ENCODE peak calls at places on chromosomes 6 and 20, in seven cellular contexts. O is mesothelial cell of epicardium, H is NCI-H748 treated with DMSO at 0.1 percent for 48 hours, A is heart left ventricle, K is AG08395, D is cardiac muscle cell, J is foreskin fibroblast. U is an unnamed sample.

GRCh38 chr6:132410840-132411239 is 9.6 kb upstream of the MOXD1 start:
- DNase-seq in D (no peak), H (no peak), K (no peak), A (no peak), J (no peak), O (no peak), U (no peak)

GRCh38 chr6:89034586-89035251 is 45.8 kb upstream of the PNRC1 start:
- DNase-seq in H (no peak), O (no peak), J (peak), K (peak), A (no peak), D (peak), U (peak)

GRCh38 chr6:82818727-82819126 is 246.9 kb downstream of the UBE3D start:
- DNase-seq in O (no peak), J (peak), A (no peak), D (peak), K (peak), H (no peak), U (no peak)

GRCh38 chr6:156423075-156423474 is 354.1 kb upstream of the ARID1B start:
- DNase-seq in K (no peak), A (no peak), H (no peak), O (no peak), D (peak), J (no peak), U (no peak)

GRCh38 chr20:48275737-48276342 is 490.6 kb upstream of the SULF2 start:
- DNase-seq in O (no peak), A (no peak), H (no peak), K (no peak), J (no peak), D (peak), U (no peak)

GRCh38 chr20:1702855-1703254 is 45.3 kb upstream of the SIRPG start:
- DNase-seq in J (no peak), A (no peak), D (no peak), O (no peak), H (no peak), K (no peak), U (no peak)

GRCh38 chr6:98590957-98591356 is 243.4 kb upstream of the POU3F2 start:
- DNase-seq in H (no peak), J (no peak), A (no peak), K (no peak), D (no peak), O (no peak), U (no peak)

GRCh38 chr20:49385471-49385870 is 97.0 kb downstream of the KCNB1 start:
- DNase-seq in O (no peak), K (peak), D (peak), J (peak), A (no peak), H (no peak), U (peak)

GRCh38 chr20:58706975-58707681 is 14.5 kb downstream of the NPEPL1 start:
- DNase-seq in H (no peak), O (peak), K (no peak), A (peak), J (no peak), D (no peak), U (no peak)

GRCh38 chr6:28165566-28165965 is 23.9 kb downstream of the ZKSCAN8 start:
- DNase-seq in H (no peak), A (no peak), D (no peak), J (no peak), O (no peak), K (no peak), U (no peak)

GRCh38 chr20:14921546-14921945 is 584.1 kb upstream of the FLRT3 start:
- DNase-seq in K (peak), H (no peak), J (peak), O (no peak), D (no peak), A (no peak), U (no peak)

GRCh38 chr20:11880694-11881093 is 37.0 kb upstream of the BTBD3 start:
- DNase-seq in K (no peak), D (no peak), H (no peak), O (no peak), A (no peak), J (no peak), U (no peak)

GRCh38 chr6:106309766-106310373 is 15.7 kb downstream of the ATG5 start:
- DNase-seq in H (no peak), O (no peak), J (peak), A (no peak), D (peak), K (peak), U (no peak)

GRCh38 chr20:50726955-50727791 is 4.2 kb upstream of the PARD6B start:
- DNase-seq in K (no peak), J (peak), O (no peak), H (no peak), D (no peak), A (no peak), U (no peak)

GRCh38 chr20:17859616-17860232 is 108.9 kb downstream of the SNX5 start:
- DNase-seq in A (no peak), O (no peak), J (no peak), H (no peak), D (no peak), K (no peak), U (no peak)

GRCh38 chr20:32006053-32006452 is 4.2 kb upstream of the CCM2L start:
- DNase-seq in A (no peak), H (no peak), K (no peak), J (no peak), D (no peak), O (no peak), U (no peak)

GRCh38 chr20:4082406-4083102 is 67.2 kb upstream of the RNF24 start:
- DNase-seq in J (peak), H (no peak), O (no peak), K (peak), D (peak), A (no peak), U (no peak)

GRCh38 chr20:47809561-47809960 is 24.3 kb upstream of the SULF2 start:
- DNase-seq in J (no peak), O (no peak), K (no peak), H (no peak), A (no peak), D (no peak), U (no peak)

GRCh38 chr6:56708810-56709597 is 66.3 kb upstream of the DST start:
- DNase-seq in K (peak), O (no peak), J (peak), H (peak), D (peak), A (no peak), U (no peak)

GRCh38 chr6:72461144-72461543 is 160.7 kb upstream of the KCNQ5 start:
- DNase-seq in J (peak), D (peak), A (no peak), O (no peak), H (no peak), K (peak), U (no peak)

GRCh38 chr20:7490288-7490687 is 450.0 kb downstream of the HAO1 start:
- DNase-seq in J (no peak), A (no peak), O (no peak), K (no peak), D (no peak), H (no peak), U (no peak)

GRCh38 chr20:10131612-10132345 is 86.9 kb upstream of the SNAP25 start:
- DNase-seq in A (peak), J (peak), O (peak), H (peak), D (peak), K (peak), U (no peak)

GRCh38 chr6:51559059-51559458 is 528.4 kb downstream of the PKHD1 start:
- DNase-seq in H (peak), K (no peak), J (no peak), D (no peak), A (no peak), O (no peak), U (no peak)

GRCh38 chr6:170583736-170584180 is 679 bp downstream of the PDCD2 start:
- DNase-seq in A (no peak), D (no peak), K (peak), O (no peak), H (no peak), J (no peak), U (no peak)

GRCh38 chr20:46808565-46808964 is 86.1 kb upstream of the EYA2 start:
- DNase-seq in A (no peak), H (peak), O (no peak), D (no peak), K (no peak), J (no peak), U (peak)

GRCh38 chr6:30238178-30238795 is 25.1 kb upstream of the TRIM26 start:
- DNase-seq in J (peak), A (no peak), K (peak), O (no peak), H (no peak), D (peak), U (peak)

GRCh38 chr20:23296841-23297701 is 53.5 kb upstream of the NXT1 start:
- DNase-seq in A (no peak), J (peak), K (peak), O (no peak), H (peak), D (no peak), U (no peak)

GRCh38 chr6:12474167-12475140 is 184.3 kb downstream of the EDN1 start:
- DNase-seq in A (no peak), H (no peak), D (peak), O (no peak), K (no peak), J (no peak), U (no peak)

GRCh38 chr20:32458837-32459220 is 100.7 kb downstream of the ASXL1 start:
- DNase-seq in O (no peak), D (no peak), H (no peak), K (no peak), J (no peak), A (no peak), U (no peak)

GRCh38 chr6:28281288-28282064 is at the start of gene PGBD1:
- DNase-seq in O (peak), K (peak), J (peak), D (peak), H (peak), A (peak), U (peak)

GRCh38 chr6:135833806-135834205 is 17.7 kb upstream of the PDE7B start:
- DNase-seq in A (no peak), D (no peak), K (no peak), O (no peak), H (peak), J (no peak), U (no peak)

GRCh38 chr20:3563548-3564177 is 92.8 kb downstream of the ATRN start:
- DNase-seq in H (peak), D (peak), J (peak), A (no peak), K (peak), O (no peak), U (peak)

GRCh38 chr20:1802385-1803215 is 92.6 kb upstream of the SIRPA start:
- DNase-seq in A (peak), J (peak), H (peak), K (peak), D (peak), O (peak), U (peak)

GRCh38 chr6:56570434-56571359 is 72.0 kb downstream of the DST start:
- DNase-seq in K (peak), J (peak), D (peak), H (peak), A (no peak), O (no peak), U (no peak)

GRCh38 chr20:9036593-9036992 is 32.3 kb upstream of the PLCB4 start:
- DNase-seq in D (no peak), J (no peak), K (no peak), A (no peak), H (no peak), O (no peak), U (no peak)

GRCh38 chr6:36754582-36755434 is 57.2 kb downstream of the RAB44 start:
- DNase-seq in K (no peak), A (no peak), H (no peak), D (no peak), O (no peak), J (no peak), U (no peak)

GRCh38 chr6:100460650-100461204 is 4.0 kb downstream of the SIM1 start:
- DNase-seq in H (peak), D (no peak), J (peak), O (no peak), K (no peak), A (no peak), U (no peak)

GRCh38 chr6:8069887-8070286 is 5.7 kb upstream of the BLOC1S5 start:
- DNase-seq in O (no peak), A (no peak), K (no peak), D (no peak), J (no peak), H (no peak), U (no peak)

GRCh38 chr6:46014511-46015118 is 1.0 kb downstream of the CLIC5 start:
- DNase-seq in D (no peak), K (no peak), J (peak), O (peak), H (no peak), A (peak), U (no peak)